ENCODE peak calls at places on chromosomes 11 and 22, in five cellular contexts. One of them, this sample, is unnamed.

GRCh38 chr22:28846994-28847393 is 36.4 kb upstream of the ZNRF3 start:
- DNase-seq in mesenchymal stem cell: no peak
- DNase-seq in IMR-90: no peak
- DNase-seq in H1: no peak
- DNase-seq in neuronal stem cell: no peak
- DNase-seq in this sample: no peak

GRCh38 chr22:49151256-49152131 is 676.2 kb downstream of the BRD1 start:
- DNase-seq in H1: no peak
- DNase-seq in neuronal stem cell: no peak
- DNase-seq in mesenchymal stem cell: no peak
- DNase-seq in IMR-90: no peak
- DNase-seq in this sample: no peak

GRCh38 chr11:7448126-7448525 is 37.2 kb upstream of the OLFML1 start:
- DNase-seq in H1: no peak
- DNase-seq in IMR-90: no peak
- DNase-seq in neuronal stem cell: no peak
- DNase-seq in mesenchymal stem cell: no peak
- DNase-seq in this sample: peak; percentile 62

GRCh38 chr11:102914238-102915043 is 39.7 kb upstream of the MMP12 start:
- DNase-seq in IMR-90: peak; percentile 56
- DNase-seq in H1: peak; percentile 19
- DNase-seq in mesenchymal stem cell: peak; percentile 55
- DNase-seq in neuronal stem cell: peak; percentile 14
- DNase-seq in this sample: peak; percentile 62

GRCh38 chr11:46736615-46737014 is 17.6 kb downstream of the F2 start:
- DNase-seq in IMR-90: no peak
- DNase-seq in mesenchymal stem cell: no peak
- DNase-seq in neuronal stem cell: no peak
- DNase-seq in H1: no peak
- DNase-seq in this sample: no peak

GRCh38 chr11:102614485-102614884 is 10.6 kb downstream of the MMP20 start:
- DNase-seq in mesenchymal stem cell: no peak
- DNase-seq in IMR-90: no peak
- DNase-seq in neuronal stem cell: no peak
- DNase-seq in H1: no peak
- DNase-seq in this sample: no peak

GRCh38 chr11:105968021-105968697 is 53.9 kb downstream of the MSANTD4 start:
- DNase-seq in H1: no peak
- DNase-seq in mesenchymal stem cell: peak; percentile 42
- DNase-seq in IMR-90: peak; percentile 70
- DNase-seq in neuronal stem cell: no peak
- DNase-seq in this sample: no peak

GRCh38 chr11:72426758-72427157 is 7.6 kb downstream of the CLPB start:
- DNase-seq in neuronal stem cell: no peak
- DNase-seq in H1: no peak
- DNase-seq in IMR-90: no peak
- DNase-seq in mesenchymal stem cell: no peak
- DNase-seq in this sample: no peak

GRCh38 chr11:133228406-133229330 is 303.6 kb downstream of the OPCML start:
- DNase-seq in neuronal stem cell: peak; percentile 56
- DNase-seq in mesenchymal stem cell: no peak
- DNase-seq in IMR-90: no peak
- DNase-seq in H1: peak; percentile 71
- DNase-seq in this sample: peak; percentile 88

GRCh38 chr11:102309621-102310541 is 7.4 kb upstream of the BIRC3 start:
- DNase-seq in IMR-90: no peak
- DNase-seq in neuronal stem cell: no peak
- DNase-seq in H1: peak; percentile 17
- DNase-seq in mesenchymal stem cell: no peak
- DNase-seq in this sample: peak; percentile 81

GRCh38 chr11:65165847-65166317 is 4.2 kb upstream of the SPDYC start:
- DNase-seq in H1: no peak
- DNase-seq in mesenchymal stem cell: no peak
- DNase-seq in neuronal stem cell: no peak
- DNase-seq in IMR-90: no peak
- DNase-seq in this sample: no peak

GRCh38 chr11:65403607-65404121 is 17.2 kb downstream of the FRMD8 start:
- DNase-seq in H1: no peak
- DNase-seq in neuronal stem cell: no peak
- DNase-seq in mesenchymal stem cell: no peak
- DNase-seq in IMR-90: no peak
- DNase-seq in this sample: no peak

GRCh38 chr22:19811211-19811621 is 43.5 kb downstream of the GNB1L start:
- DNase-seq in neuronal stem cell: no peak
- DNase-seq in mesenchymal stem cell: no peak
- DNase-seq in H1: no peak
- DNase-seq in IMR-90: no peak
- DNase-seq in this sample: no peak

GRCh38 chr11:12723410-12724297 is 49.4 kb downstream of the TEAD1 start:
- DNase-seq in neuronal stem cell: no peak
- DNase-seq in mesenchymal stem cell: peak; percentile 63
- DNase-seq in IMR-90: peak; percentile 45
- DNase-seq in H1: no peak
- DNase-seq in this sample: no peak

GRCh38 chr11:26621147-26621546 is 49.1 kb upstream of the MUC15 start:
- DNase-seq in neuronal stem cell: no peak
- DNase-seq in mesenchymal stem cell: peak; percentile 73
- DNase-seq in H1: no peak
- DNase-seq in IMR-90: peak; percentile 52
- DNase-seq in this sample: no peak

GRCh38 chr11:124384399-124384798 is at the start of gene OR8B2:
- DNase-seq in H1: no peak
- DNase-seq in mesenchymal stem cell: no peak
- DNase-seq in neuronal stem cell: no peak
- DNase-seq in IMR-90: no peak
- DNase-seq in this sample: no peak

GRCh38 chr22:41444360-41445170 is 2.0 kb downstream of the TOB2 start:
- DNase-seq in IMR-90: peak; percentile 98
- DNase-seq in mesenchymal stem cell: peak; percentile 99
- DNase-seq in neuronal stem cell: peak; percentile 98
- DNase-seq in H1: peak; percentile 96
- DNase-seq in this sample: peak; percentile 99
- H2BK5ac ChIP-seq in IMR-90: peak overlapping the region; percentile 88
- H2BK5ac ChIP-seq in mesenchymal stem cell: no peak overlapping the region
- H2BK5ac ChIP-seq in neuronal stem cell: no peak overlapping the region
- H2BK5ac ChIP-seq in H1: peak overlapping the region; percentile 94
- H2BK5ac ChIP-seq in this sample: no peak overlapping the region

DNA sequence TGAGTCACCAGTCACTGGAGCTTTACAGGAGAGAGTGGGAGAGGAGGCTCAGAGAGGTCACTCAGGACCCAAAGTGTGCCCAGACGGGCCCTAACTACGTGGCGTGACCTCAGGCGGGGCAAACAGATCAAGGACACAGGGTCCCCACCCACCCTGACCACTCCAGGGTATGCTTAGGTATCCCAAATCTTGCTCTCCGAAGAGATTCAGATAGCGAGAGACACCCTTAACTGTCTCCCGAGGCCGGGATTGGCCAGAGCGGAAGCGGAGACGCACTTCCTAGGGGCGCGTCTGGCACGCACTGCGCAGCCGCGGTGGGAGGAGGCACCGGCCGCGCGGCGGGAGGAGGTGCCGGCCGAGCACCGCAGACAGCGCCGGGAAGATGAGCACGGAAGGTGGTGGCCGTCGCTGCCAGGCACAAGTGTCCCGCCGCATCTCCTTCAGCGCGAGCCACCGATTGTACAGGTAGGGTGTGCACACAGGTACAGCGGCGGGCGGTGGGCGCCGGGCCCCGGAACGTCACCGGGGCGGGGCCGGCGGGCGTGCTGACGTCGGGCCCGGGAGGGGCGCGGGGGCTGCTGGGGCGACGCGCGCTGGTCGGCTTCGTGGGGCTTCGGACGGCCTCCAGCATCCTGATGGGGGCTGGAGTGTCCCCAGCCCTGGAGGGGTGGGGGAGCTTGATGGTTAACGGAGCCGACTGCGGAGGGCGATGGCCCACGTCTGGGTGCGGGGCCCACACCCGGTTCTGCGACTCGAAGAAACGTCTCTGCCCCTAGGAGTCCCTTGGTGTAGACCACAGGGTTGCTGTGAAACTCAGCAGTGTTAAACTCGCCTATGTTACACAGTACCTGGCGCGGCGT is at the start of gene PTS:
- DNase-seq in mesenchymal stem cell: peak; percentile 92
- DNase-seq in IMR-90: peak; percentile 82
- DNase-seq in neuronal stem cell: peak; percentile 74
- DNase-seq in H1: peak; percentile 39
- DNase-seq in this sample: peak; percentile 87
- H4K91ac ChIP-seq in mesenchymal stem cell: peak within 1 kb of the TSS; percentile 99
- H4K91ac ChIP-seq in IMR-90: peak within 1 kb of the TSS; percentile 99
- H4K91ac ChIP-seq in neuronal stem cell: no peak within 1 kb of the TSS
- H4K91ac ChIP-seq in H1: peak within 1 kb of the TSS; percentile 100
- H4K91ac ChIP-seq in this sample: no peak within 1 kb of the TSS

GRCh38 chr11:59182457-59183151 is 10.7 kb downstream of the DTX4 start:
- DNase-seq in neuronal stem cell: no peak
- DNase-seq in H1: no peak
- DNase-seq in mesenchymal stem cell: no peak
- DNase-seq in IMR-90: no peak
- DNase-seq in this sample: peak; percentile 81
- H3K4me1 ChIP-seq in neuronal stem cell: peaks cover 50% of the 10 kb centered on the region
- H3K4me1 ChIP-seq in H1: no peaks in the 10 kb centered on the region
- H3K4me1 ChIP-seq in mesenchymal stem cell: no peaks in the 10 kb centered on the region
- H3K4me1 ChIP-seq in IMR-90: peaks cover 18% of the 10 kb centered on the region
- H3K4me1 ChIP-seq in this sample: no peaks in the 10 kb centered on the region

GRCh38 chr22:23086263-23086662 is 15.9 kb downstream of the GNAZ start:
- DNase-seq in mesenchymal stem cell: no peak
- DNase-seq in IMR-90: no peak
- DNase-seq in H1: no peak
- DNase-seq in neuronal stem cell: no peak
- DNase-seq in this sample: no peak

GRCh38 chr22:23083315-23084021 is 13.1 kb downstream of the GNAZ start:
- DNase-seq in H1: no peak
- DNase-seq in neuronal stem cell: no peak
- DNase-seq in IMR-90: no peak
- DNase-seq in mesenchymal stem cell: no peak
- DNase-seq in this sample: no peak

GRCh38 chr22:23085785-23086184 is 15.5 kb downstream of the GNAZ start:
- DNase-seq in H1: no peak
- DNase-seq in IMR-90: no peak
- DNase-seq in neuronal stem cell: no peak
- DNase-seq in mesenchymal stem cell: no peak
- DNase-seq in this sample: no peak

GRCh38 chr22:23085351-23085671 is 15.0 kb downstream of the GNAZ start:
- DNase-seq in H1: no peak
- DNase-seq in neuronal stem cell: no peak
- DNase-seq in mesenchymal stem cell: no peak
- DNase-seq in IMR-90: no peak
- DNase-seq in this sample: no peak

GRCh38 chr22:23084453-23085350 is 14.4 kb downstream of the GNAZ start:
- DNase-seq in mesenchymal stem cell: no peak
- DNase-seq in neuronal stem cell: no peak
- DNase-seq in IMR-90: no peak
- DNase-seq in H1: no peak
- DNase-seq in this sample: no peak
- H2BK5ac ChIP-seq in mesenchymal stem cell: no peak overlapping the region
- H2BK5ac ChIP-seq in neuronal stem cell: no peak overlapping the region
- H2BK5ac ChIP-seq in IMR-90: no peak overlapping the region
- H2BK5ac ChIP-seq in H1: no peak overlapping the region
- H2BK5ac ChIP-seq in this sample: no peak overlapping the region

GRCh38 chr11:83156996-83157754 is at the start of gene PCF11:
- DNase-seq in IMR-90: no peak
- DNase-seq in H1: no peak
- DNase-seq in mesenchymal stem cell: no peak
- DNase-seq in neuronal stem cell: no peak
- DNase-seq in this sample: no peak
- H4K91ac ChIP-seq in IMR-90: peak within 1 kb of the TSS; percentile 93
- H4K91ac ChIP-seq in H1: peak within 1 kb of the TSS; percentile 6
- H4K91ac ChIP-seq in mesenchymal stem cell: peak within 1 kb of the TSS; percentile 93
- H4K91ac ChIP-seq in neuronal stem cell: peak within 1 kb of the TSS; percentile 85
- H4K91ac ChIP-seq in this sample: no peak within 1 kb of the TSS

DNA sequence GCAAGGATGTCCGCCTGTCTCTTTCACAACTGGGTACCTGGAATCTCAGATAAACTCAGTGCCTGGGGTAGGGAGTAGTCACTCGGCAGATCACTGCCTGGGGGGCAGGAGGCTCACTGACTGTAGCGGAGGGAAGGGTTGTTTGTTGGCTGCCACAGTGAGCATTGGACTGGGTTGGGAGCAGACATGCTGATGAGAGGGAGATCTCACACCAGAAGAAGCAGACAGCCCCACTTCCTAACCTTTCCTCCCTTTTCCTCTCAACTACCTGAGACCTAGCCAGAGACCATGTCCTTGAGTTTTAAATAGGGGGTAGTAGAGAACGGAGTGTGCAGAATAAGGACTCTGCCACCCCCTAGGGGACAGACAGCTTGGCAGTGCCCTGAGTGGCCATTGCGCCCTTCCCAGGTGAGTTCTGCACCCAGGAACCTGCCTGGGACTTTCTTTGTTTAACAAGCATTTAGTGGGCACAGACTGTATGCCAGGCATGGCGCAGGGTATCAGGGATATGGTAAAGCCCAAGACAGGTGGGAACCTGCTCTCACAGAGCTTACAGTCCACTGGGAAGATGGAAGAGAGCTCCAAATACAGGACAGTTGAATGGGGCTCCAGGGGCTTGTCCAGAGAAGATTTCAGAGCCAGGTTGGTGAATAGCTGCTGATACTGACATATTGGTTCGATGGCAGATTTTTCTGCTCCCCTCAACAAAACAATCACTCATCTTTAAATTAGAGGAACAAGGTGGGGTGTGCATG is 115.7 kb upstream of the NNMT start:
- DNase-seq in mesenchymal stem cell: peak; percentile 22
- DNase-seq in IMR-90: no peak
- DNase-seq in H1: no peak
- DNase-seq in neuronal stem cell: no peak
- DNase-seq in this sample: peak; percentile 59
- H3K4me1 ChIP-seq in mesenchymal stem cell: no peaks in the 10 kb centered on the region
- H3K4me1 ChIP-seq in IMR-90: no peaks in the 10 kb centered on the region
- H3K4me1 ChIP-seq in H1: no peaks in the 10 kb centered on the region
- H3K4me1 ChIP-seq in neuronal stem cell: peaks cover 26% of the 10 kb centered on the region
- H3K4me1 ChIP-seq in this sample: no peaks in the 10 kb centered on the region

GRCh38 chr22:43500792-43501785 is 89.3 kb downstream of the MPPED1 start:
- DNase-seq in IMR-90: no peak
- DNase-seq in mesenchymal stem cell: no peak
- DNase-seq in neuronal stem cell: no peak
- DNase-seq in H1: no peak
- DNase-seq in this sample: no peak

GRCh38 chr22:43497956-43498855 is 86.4 kb downstream of the MPPED1 start:
- DNase-seq in IMR-90: no peak
- DNase-seq in mesenchymal stem cell: no peak
- DNase-seq in neuronal stem cell: no peak
- DNase-seq in H1: no peak
- DNase-seq in this sample: no peak

GRCh38 chr22:43501951-43502874 is 90.4 kb downstream of the MPPED1 start:
- DNase-seq in neuronal stem cell: no peak
- DNase-seq in mesenchymal stem cell: no peak
- DNase-seq in H1: no peak
- DNase-seq in IMR-90: no peak
- DNase-seq in this sample: no peak

GRCh38 chr22:43504068-43504467 is 92.3 kb downstream of the MPPED1 start:
- DNase-seq in neuronal stem cell: no peak
- DNase-seq in IMR-90: no peak
- DNase-seq in H1: no peak
- DNase-seq in mesenchymal stem cell: no peak
- DNase-seq in this sample: no peak

DNA sequence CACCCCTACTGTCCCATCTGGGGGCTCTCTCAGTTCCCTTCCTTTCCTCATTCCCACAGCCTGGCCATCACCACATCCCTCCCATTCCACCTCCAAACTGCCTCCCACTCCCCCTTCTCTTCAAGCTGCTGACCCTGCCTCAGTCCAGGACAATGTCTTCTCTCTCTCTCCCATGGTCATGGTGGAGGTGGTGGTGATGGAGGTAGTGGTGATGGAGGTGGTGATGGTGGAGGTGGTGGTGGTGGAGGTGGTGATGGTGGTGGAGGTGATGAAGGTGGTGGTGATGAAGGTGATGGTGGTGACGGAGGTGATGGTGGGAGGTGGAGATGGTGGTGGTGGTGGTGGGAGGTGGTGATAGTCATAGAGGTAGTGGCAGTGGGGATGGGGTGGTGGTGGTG is 87.0 kb downstream of the MPPED1 start:
- DNase-seq in IMR-90: no peak
- DNase-seq in H1: no peak
- DNase-seq in neuronal stem cell: no peak
- DNase-seq in mesenchymal stem cell: no peak
- DNase-seq in this sample: no peak
- H2BK5ac ChIP-seq in IMR-90: no peak overlapping the region
- H2BK5ac ChIP-seq in H1: no peak overlapping the region
- H2BK5ac ChIP-seq in neuronal stem cell: no peak overlapping the region
- H2BK5ac ChIP-seq in mesenchymal stem cell: no peak overlapping the region
- H2BK5ac ChIP-seq in this sample: no peak overlapping the region

This sample was measured in H9.